ENCODE peak calls at places on chromosomes 1 and 21, in eight cellular contexts. W is T-helper 9 cell; X is skeletal muscle cell; B is tibial artery; F is stimulated activated CD4-positive, alpha-beta T cell treated with anti-CD3 and anti-CD28 coated beads, Interleukin-1b, Interleukin-23, amount 100 ng/mL, for 24 hours; D is cardiac fibroblast; U is T-helper 17 cell; G is NCI-H510A treated with DMSO at 0.1 percent for 48 hours. M is an unnamed sample.

GRCh38 chr1:172344444-172344843 is 76.0 kb upstream of the C1orf105 start:
- DNase-seq in W (no peak), X (no peak), B (no peak), F (no peak), D (no peak), U (no peak), G (no peak), M (no peak)

GRCh38 chr1:105608713-105609112 is 1447.8 kb upstream of the PRMT6 start:
- DNase-seq in W (no peak), X (peak), B (no peak), F (no peak), D (peak), U (no peak), G (peak), M (peak)

GRCh38 chr1:35748326-35748725 is 21.5 kb downstream of the CLSPN start:
- DNase-seq in W (no peak), X (no peak), B (no peak), F (no peak), D (peak), U (no peak), G (no peak), M (no peak)

GRCh38 chr1:186272486-186272885 is 102.6 kb downstream of the TPR start:
- DNase-seq in W (no peak), X (no peak), B (no peak), F (no peak), D (peak), U (no peak), G (no peak), M (no peak)

GRCh38 chr1:111515291-111516007 is 12.0 kb upstream of the ADORA3 start:
- DNase-seq in W (no peak), X (no peak), B (peak), F (no peak), D (peak), U (no peak), G (no peak), M (no peak)

GRCh38 chr1:215181518-215181917 is 99.0 kb downstream of the KCNK2 start:
- DNase-seq in W (no peak), X (no peak), B (no peak), F (no peak), D (no peak), U (no peak), G (no peak), M (no peak)

GRCh38 chr1:5821496-5822176 is 170.6 kb downstream of the NPHP4 start:
- DNase-seq in W (no peak), X (no peak), B (no peak), F (no peak), D (no peak), U (no peak), G (peak), M (no peak)

GRCh38 chr1:88726697-88727096 is 42.6 kb downstream of the PKN2 start:
- DNase-seq in W (no peak), X (no peak), B (no peak), F (no peak), D (no peak), U (no peak), G (no peak), M (no peak)

GRCh38 chr1:93446837-93447451 is 974 bp upstream of the FNBP1L start:
- DNase-seq in W (no peak), X (no peak), B (no peak), F (no peak), D (peak), U (no peak), G (peak), M (no peak)

GRCh38 chr1:16956775-16957174 is 23.6 kb downstream of the MFAP2 start:
- DNase-seq in W (no peak), X (no peak), B (no peak), F (no peak), D (no peak), U (no peak), G (no peak), M (no peak)

GRCh38 chr1:79262745-79263258 is 256.3 kb upstream of the ADGRL4 start:
- DNase-seq in W (no peak), X (no peak), B (no peak), F (no peak), D (no peak), U (no peak), G (no peak), M (no peak)

GRCh38 chr1:35069746-35070145 is 9.4 kb upstream of the ZMYM1 start:
- DNase-seq in W (no peak), X (no peak), B (no peak), F (no peak), D (no peak), U (no peak), G (no peak), M (no peak)

GRCh38 chr1:176691251-176692228 is 228.6 kb downstream of the PAPPA2 start:
- DNase-seq in W (no peak), X (no peak), B (no peak), F (no peak), D (peak), U (no peak), G (peak), M (peak)

GRCh38 chr1:118934706-118935105 is 53.4 kb downstream of the TBX15 start:
- DNase-seq in W (no peak), X (no peak), B (no peak), F (no peak), D (peak), U (no peak), G (no peak), M (no peak)

GRCh38 chr1:233572896-233573295 is 41.0 kb upstream of the KCNK1 start:
- DNase-seq in W (no peak), X (no peak), B (no peak), F (no peak), D (no peak), U (no peak), G (no peak), M (no peak)

GRCh38 chr1:14880456-14881316 is 272.9 kb upstream of the TMEM51 start:
- DNase-seq in W (no peak), X (no peak), B (peak), F (no peak), D (no peak), U (no peak), G (no peak), M (no peak)

GRCh38 chr1:193602705-193603104 is 416.3 kb upstream of the B3GALT2 start:
- DNase-seq in W (no peak), X (no peak), B (no peak), F (no peak), D (no peak), U (no peak), G (no peak), M (no peak)

GRCh38 chr1:150173161-150173585 is 23.5 kb downstream of the PLEKHO1 start:
- DNase-seq in W (no peak), X (no peak), B (peak), F (no peak), D (no peak), U (no peak), G (no peak), M (no peak)

GRCh38 chr1:174134000-174134659 is 25.2 kb upstream of the RABGAP1L start:
- DNase-seq in W (no peak), X (no peak), B (no peak), F (no peak), D (no peak), U (no peak), G (no peak), M (no peak)

GRCh38 chr1:225710804-225711203 is 57.9 kb upstream of the ENAH start:
- DNase-seq in W (no peak), X (no peak), B (no peak), F (no peak), D (peak), U (no peak), G (no peak), M (no peak)

GRCh38 chr1:232844791-232845190 is 39.6 kb downstream of the MAP10 start:
- DNase-seq in W (no peak), X (no peak), B (no peak), F (no peak), D (peak), U (no peak), G (no peak), M (no peak)

GRCh38 chr1:27318596-27318995 is 3.4 kb upstream of the TMEM222 start:
- DNase-seq in W (no peak), X (no peak), B (no peak), F (no peak), D (no peak), U (no peak), G (no peak), M (no peak)

GRCh38 chr1:96313216-96313615 is 408.4 kb upstream of the PTBP2 start:
- DNase-seq in W (no peak), X (peak), B (no peak), F (no peak), D (peak), U (no peak), G (no peak), M (no peak)

GRCh38 chr21:30268608-30269197 is 14.0 kb downstream of the KRTAP24-1 start:
- DNase-seq in W (no peak), X (no peak), B (no peak), F (no peak), D (peak), U (no peak), G (no peak), M (no peak)

GRCh38 chr1:25723250-25723880 is 76.6 kb upstream of the SELENON start:
- DNase-seq in W (no peak), X (no peak), B (no peak), F (no peak), D (no peak), U (no peak), G (no peak), M (no peak)

GRCh38 chr1:233233508-233234040 is 62.0 kb downstream of the PCNX2 start:
- DNase-seq in W (no peak), X (no peak), B (no peak), F (no peak), D (no peak), U (no peak), G (no peak), M (no peak)

GRCh38 chr1:19418503-19418971 is 66.8 kb downstream of the CAPZB start:
- DNase-seq in W (no peak), X (no peak), B (no peak), F (no peak), D (no peak), U (no peak), G (no peak), M (no peak)

GRCh38 chr21:25809013-25809412 is 74.2 kb downstream of the GABPA start:
- DNase-seq in W (no peak), X (no peak), B (no peak), F (no peak), D (peak), U (no peak), G (no peak), M (no peak)

GRCh38 chr1:153953859-153954365 is 4.5 kb downstream of the CRTC2 start:
- DNase-seq in W (no peak), X (no peak), B (no peak), F (no peak), D (no peak), U (no peak), G (no peak), M (no peak)

GRCh38 chr1:21652101-21652936 is 16.8 kb downstream of the RAP1GAP start:
- DNase-seq in W (no peak), X (no peak), B (no peak), F (no peak), D (no peak), U (no peak), G (no peak), M (no peak)